ENCODE peak calls at places on chromosomes 3 and 15, in eight cellular contexts. One of them, this sample, is unnamed.

GRCh38 chr3:52777959-52778805 is 783 bp downstream of the ITIH1 start:
- DNase-seq in NCI-H1417 treated with DMSO at 0.1 percent for 48 hours: no peak
- DNase-seq in SW480: no peak
- DNase-seq in HCEC 1CT: no peak
- DNase-seq in left lobe of liver: peak; percentile 85
- DNase-seq in pancreas: peak; percentile 44
- DNase-seq in stimulated activated CD4-positive, alpha-beta T cell treated with anti-CD3 and anti-CD28 coated beads, Interleukin-1b, Interleukin-23, amount 100 ng/mL, for 4 hours: no peak
- DNase-seq in NCI-H2171 treated with DMSO at 0.1 percent for 48 hours: no peak
- DNase-seq in this sample: no peak

GRCh38 chr15:89377842-89378698 is 43.4 kb upstream of the POLG start:
- DNase-seq in NCI-H1417 treated with DMSO at 0.1 percent for 48 hours: no peak
- DNase-seq in SW480: no peak
- DNase-seq in HCEC 1CT: no peak
- DNase-seq in left lobe of liver: no peak
- DNase-seq in pancreas: no peak
- DNase-seq in stimulated activated CD4-positive, alpha-beta T cell treated with anti-CD3 and anti-CD28 coated beads, Interleukin-1b, Interleukin-23, amount 100 ng/mL, for 4 hours: no peak
- DNase-seq in NCI-H2171 treated with DMSO at 0.1 percent for 48 hours: no peak
- DNase-seq in this sample: no peak

GRCh38 chr3:45981321-45982038 is 14.1 kb downstream of the FYCO1 start:
- DNase-seq in NCI-H1417 treated with DMSO at 0.1 percent for 48 hours: no peak
- DNase-seq in SW480: no peak
- DNase-seq in HCEC 1CT: peak; percentile 21
- DNase-seq in left lobe of liver: no peak
- DNase-seq in pancreas: no peak
- DNase-seq in stimulated activated CD4-positive, alpha-beta T cell treated with anti-CD3 and anti-CD28 coated beads, Interleukin-1b, Interleukin-23, amount 100 ng/mL, for 4 hours: no peak
- DNase-seq in NCI-H2171 treated with DMSO at 0.1 percent for 48 hours: no peak
- DNase-seq in this sample: peak; percentile 41

GRCh38 chr3:197028711-197029510 is 706 bp downstream of the MELTF start:
- DNase-seq in NCI-H1417 treated with DMSO at 0.1 percent for 48 hours: no peak
- DNase-seq in SW480: peak; percentile 35
- DNase-seq in HCEC 1CT: no peak
- DNase-seq in left lobe of liver: peak; percentile 44
- DNase-seq in pancreas: no peak
- DNase-seq in stimulated activated CD4-positive, alpha-beta T cell treated with anti-CD3 and anti-CD28 coated beads, Interleukin-1b, Interleukin-23, amount 100 ng/mL, for 4 hours: no peak
- DNase-seq in NCI-H2171 treated with DMSO at 0.1 percent for 48 hours: no peak
- DNase-seq in this sample: no peak

GRCh38 chr3:152257246-152258074 is 11.3 kb upstream of the MBNL1 start:
- DNase-seq in NCI-H1417 treated with DMSO at 0.1 percent for 48 hours: no peak
- DNase-seq in SW480: no peak
- DNase-seq in HCEC 1CT: peak; percentile 28
- DNase-seq in left lobe of liver: no peak
- DNase-seq in pancreas: no peak
- DNase-seq in stimulated activated CD4-positive, alpha-beta T cell treated with anti-CD3 and anti-CD28 coated beads, Interleukin-1b, Interleukin-23, amount 100 ng/mL, for 4 hours: no peak
- DNase-seq in NCI-H2171 treated with DMSO at 0.1 percent for 48 hours: no peak
- DNase-seq in this sample: peak; percentile 22

GRCh38 chr15:48514103-48514817 is 131.2 kb downstream of the FBN1 start:
- DNase-seq in NCI-H1417 treated with DMSO at 0.1 percent for 48 hours: no peak
- DNase-seq in SW480: no peak
- DNase-seq in HCEC 1CT: no peak
- DNase-seq in left lobe of liver: no peak
- DNase-seq in pancreas: no peak
- DNase-seq in stimulated activated CD4-positive, alpha-beta T cell treated with anti-CD3 and anti-CD28 coated beads, Interleukin-1b, Interleukin-23, amount 100 ng/mL, for 4 hours: no peak
- DNase-seq in NCI-H2171 treated with DMSO at 0.1 percent for 48 hours: no peak
- DNase-seq in this sample: no peak

GRCh38 chr3:153856932-153857331 is 264.3 kb upstream of the ARHGEF26 start:
- DNase-seq in NCI-H1417 treated with DMSO at 0.1 percent for 48 hours: no peak
- DNase-seq in SW480: no peak
- DNase-seq in HCEC 1CT: no peak
- DNase-seq in left lobe of liver: no peak
- DNase-seq in pancreas: no peak
- DNase-seq in stimulated activated CD4-positive, alpha-beta T cell treated with anti-CD3 and anti-CD28 coated beads, Interleukin-1b, Interleukin-23, amount 100 ng/mL, for 4 hours: no peak
- DNase-seq in NCI-H2171 treated with DMSO at 0.1 percent for 48 hours: no peak
- DNase-seq in this sample: peak; percentile 14

GRCh38 chr15:81194723-81195122 is 2.0 kb upstream of the IL16 start:
- DNase-seq in NCI-H1417 treated with DMSO at 0.1 percent for 48 hours: no peak
- DNase-seq in SW480: no peak
- DNase-seq in HCEC 1CT: no peak
- DNase-seq in left lobe of liver: no peak
- DNase-seq in pancreas: no peak
- DNase-seq in stimulated activated CD4-positive, alpha-beta T cell treated with anti-CD3 and anti-CD28 coated beads, Interleukin-1b, Interleukin-23, amount 100 ng/mL, for 4 hours: no peak
- DNase-seq in NCI-H2171 treated with DMSO at 0.1 percent for 48 hours: no peak
- DNase-seq in this sample: no peak

GRCh38 chr15:48402778-48403177 is 71.5 kb downstream of the DUT start:
- DNase-seq in NCI-H1417 treated with DMSO at 0.1 percent for 48 hours: no peak
- DNase-seq in SW480: no peak
- DNase-seq in HCEC 1CT: no peak
- DNase-seq in left lobe of liver: no peak
- DNase-seq in pancreas: no peak
- DNase-seq in stimulated activated CD4-positive, alpha-beta T cell treated with anti-CD3 and anti-CD28 coated beads, Interleukin-1b, Interleukin-23, amount 100 ng/mL, for 4 hours: no peak
- DNase-seq in NCI-H2171 treated with DMSO at 0.1 percent for 48 hours: no peak
- DNase-seq in this sample: no peak

This sample was measured in fibroblast of mammary gland.